ENCODE peak calls at places on chromosomes 4 and X, in seven cellular contexts. One of them, this sample, is unnamed.
A peak's percentile ranks its signal among the peaks of the same experiment; 100 is the strongest.

GRCh38 chr4:2482693-2483092 is 13.8 kb downstream of the RNF4 start:
- DNase-seq in NCI-H1436: no peak
- DNase-seq in left colon: peak; percentile 61
- DNase-seq in GM13977: peak; percentile 68
- DNase-seq in C1 segment of cervical spinal cord: peak; percentile 28
- DNase-seq in GM20000: peak; percentile 62
- DNase-seq in effector memory CD8-positive, alpha-beta T cell: no peak
- DNase-seq in this sample: no peak

GRCh38 chrX:106672527-106672926 is 54.0 kb upstream of the RNF128 start:
- DNase-seq in NCI-H1436: no peak
- DNase-seq in left colon: no peak
- DNase-seq in GM13977: no peak
- DNase-seq in C1 segment of cervical spinal cord: no peak
- DNase-seq in GM20000: no peak
- DNase-seq in effector memory CD8-positive, alpha-beta T cell: no peak
- DNase-seq in this sample: no peak

GRCh38 chrX:140817943-140818342 is 108.4 kb downstream of the LINC00632 start:
- DNase-seq in NCI-H1436: peak; percentile 0
- DNase-seq in left colon: no peak
- DNase-seq in GM13977: peak; percentile 24
- DNase-seq in C1 segment of cervical spinal cord: no peak
- DNase-seq in GM20000: peak; percentile 1
- DNase-seq in effector memory CD8-positive, alpha-beta T cell: no peak
- DNase-seq in this sample: peak; percentile 48

GRCh38 chrX:47129157-47129878 is 15.2 kb downstream of the NDUFB11 start:
- DNase-seq in NCI-H1436: peak; percentile 86
- DNase-seq in left colon: peak; percentile 89
- DNase-seq in GM13977: peak; percentile 87
- DNase-seq in C1 segment of cervical spinal cord: peak; percentile 89
- DNase-seq in GM20000: peak; percentile 88
- DNase-seq in effector memory CD8-positive, alpha-beta T cell: peak; percentile 86
- DNase-seq in this sample: peak; percentile 95

GRCh38 chr4:162111078-162111477 is 52.7 kb downstream of the FSTL5 start:
- DNase-seq in NCI-H1436: no peak
- DNase-seq in left colon: no peak
- DNase-seq in GM13977: no peak
- DNase-seq in C1 segment of cervical spinal cord: no peak
- DNase-seq in GM20000: no peak
- DNase-seq in effector memory CD8-positive, alpha-beta T cell: no peak
- DNase-seq in this sample: no peak

GRCh38 chrX:112688242-112688641 is 8.5 kb upstream of the LHFPL1 start:
- DNase-seq in NCI-H1436: no peak
- DNase-seq in left colon: no peak
- DNase-seq in GM13977: no peak
- DNase-seq in C1 segment of cervical spinal cord: no peak
- DNase-seq in GM20000: no peak
- DNase-seq in effector memory CD8-positive, alpha-beta T cell: no peak
- DNase-seq in this sample: peak; percentile 47

GRCh38 chr4:70838972-70839536 is 636 bp downstream of the GRSF1 start:
- DNase-seq in NCI-H1436: peak; percentile 32
- DNase-seq in left colon: peak; percentile 66
- DNase-seq in GM13977: peak; percentile 82
- DNase-seq in C1 segment of cervical spinal cord: peak; percentile 71
- DNase-seq in GM20000: peak; percentile 82
- DNase-seq in effector memory CD8-positive, alpha-beta T cell: peak; percentile 61
- DNase-seq in this sample: peak; percentile 34

GRCh38 chrX:51496501-51497291 is at the start of gene NUDT11:
- DNase-seq in NCI-H1436: no peak
- DNase-seq in left colon: peak; percentile 30
- DNase-seq in GM13977: peak; percentile 50
- DNase-seq in C1 segment of cervical spinal cord: no peak
- DNase-seq in GM20000: peak; percentile 41
- DNase-seq in effector memory CD8-positive, alpha-beta T cell: peak; percentile 1
- DNase-seq in this sample: peak; percentile 27

GRCh38 chr4:122894802-122895201 is 27.6 kb downstream of the NUDT6 start:
- DNase-seq in NCI-H1436: no peak
- DNase-seq in left colon: no peak
- DNase-seq in GM13977: no peak
- DNase-seq in C1 segment of cervical spinal cord: no peak
- DNase-seq in GM20000: no peak
- DNase-seq in effector memory CD8-positive, alpha-beta T cell: no peak
- DNase-seq in this sample: no peak

GRCh38 chr4:85818700-85819099 is 343.8 kb downstream of the ARHGAP24 start:
- DNase-seq in NCI-H1436: no peak
- DNase-seq in left colon: no peak
- DNase-seq in GM13977: no peak
- DNase-seq in C1 segment of cervical spinal cord: no peak
- DNase-seq in GM20000: no peak
- DNase-seq in effector memory CD8-positive, alpha-beta T cell: no peak
- DNase-seq in this sample: no peak

GRCh38 chrX:41382699-41383645 is 49.0 kb downstream of the DDX3X start:
- DNase-seq in NCI-H1436: no peak
- DNase-seq in left colon: peak; percentile 41
- DNase-seq in GM13977: no peak
- DNase-seq in C1 segment of cervical spinal cord: no peak
- DNase-seq in GM20000: no peak
- DNase-seq in effector memory CD8-positive, alpha-beta T cell: no peak
- DNase-seq in this sample: peak; percentile 85

GRCh38 chr4:143406523-143406922 is 69.8 kb downstream of the GAB1 start:
- DNase-seq in NCI-H1436: no peak
- DNase-seq in left colon: peak; percentile 45
- DNase-seq in GM13977: no peak
- DNase-seq in C1 segment of cervical spinal cord: no peak
- DNase-seq in GM20000: no peak
- DNase-seq in effector memory CD8-positive, alpha-beta T cell: no peak
- DNase-seq in this sample: no peak

GRCh38 chr4:10015140-10015753 is 6.0 kb downstream of the SLC2A9 start:
- DNase-seq in NCI-H1436: peak; percentile 16
- DNase-seq in left colon: peak; percentile 48
- DNase-seq in GM13977: no peak
- DNase-seq in C1 segment of cervical spinal cord: no peak
- DNase-seq in GM20000: peak; percentile 41
- DNase-seq in effector memory CD8-positive, alpha-beta T cell: no peak
- DNase-seq in this sample: peak; percentile 69

GRCh38 chr4:11183358-11183745 is 245.3 kb downstream of the HS3ST1 start:
- DNase-seq in NCI-H1436: no peak
- DNase-seq in left colon: no peak
- DNase-seq in GM13977: no peak
- DNase-seq in C1 segment of cervical spinal cord: no peak
- DNase-seq in GM20000: no peak
- DNase-seq in effector memory CD8-positive, alpha-beta T cell: no peak
- DNase-seq in this sample: no peak

GRCh38 chrX:119417842-119418241 is 18.7 kb downstream of the SLC25A43 start:
- DNase-seq in NCI-H1436: no peak
- DNase-seq in left colon: no peak
- DNase-seq in GM13977: no peak
- DNase-seq in C1 segment of cervical spinal cord: no peak
- DNase-seq in GM20000: no peak
- DNase-seq in effector memory CD8-positive, alpha-beta T cell: no peak
- DNase-seq in this sample: no peak

GRCh38 chr4:159283697-159284492 is 181.0 kb downstream of the RAPGEF2 start:
- DNase-seq in NCI-H1436: no peak
- DNase-seq in left colon: no peak
- DNase-seq in GM13977: no peak
- DNase-seq in C1 segment of cervical spinal cord: no peak
- DNase-seq in GM20000: no peak
- DNase-seq in effector memory CD8-positive, alpha-beta T cell: no peak
- DNase-seq in this sample: no peak

GRCh38 chrX:119374736-119375135 is 24.4 kb upstream of the SLC25A43 start:
- DNase-seq in NCI-H1436: no peak
- DNase-seq in left colon: no peak
- DNase-seq in GM13977: no peak
- DNase-seq in C1 segment of cervical spinal cord: no peak
- DNase-seq in GM20000: no peak
- DNase-seq in effector memory CD8-positive, alpha-beta T cell: no peak
- DNase-seq in this sample: no peak

GRCh38 chr4:41437264-41437566 is 100.7 kb upstream of the LIMCH1 start:
- DNase-seq in NCI-H1436: peak; percentile 18
- DNase-seq in left colon: no peak
- DNase-seq in GM13977: no peak
- DNase-seq in C1 segment of cervical spinal cord: no peak
- DNase-seq in GM20000: no peak
- DNase-seq in effector memory CD8-positive, alpha-beta T cell: no peak
- DNase-seq in this sample: no peak

GRCh38 chr4:111494971-111495370 is 650.3 kb upstream of the FAM241A start:
- DNase-seq in NCI-H1436: no peak
- DNase-seq in left colon: no peak
- DNase-seq in GM13977: no peak
- DNase-seq in C1 segment of cervical spinal cord: no peak
- DNase-seq in GM20000: no peak
- DNase-seq in effector memory CD8-positive, alpha-beta T cell: no peak
- DNase-seq in this sample: no peak

GRCh38 chrX:46072776-46073175 is 472.4 kb downstream of the ZNF674 start:
- DNase-seq in NCI-H1436: no peak
- DNase-seq in left colon: no peak
- DNase-seq in GM13977: no peak
- DNase-seq in C1 segment of cervical spinal cord: no peak
- DNase-seq in GM20000: no peak
- DNase-seq in effector memory CD8-positive, alpha-beta T cell: no peak
- DNase-seq in this sample: no peak

GRCh38 chr4:153603835-153604234 is 80.2 kb upstream of the TLR2 start:
- DNase-seq in NCI-H1436: no peak
- DNase-seq in left colon: no peak
- DNase-seq in GM13977: no peak
- DNase-seq in C1 segment of cervical spinal cord: no peak
- DNase-seq in GM20000: no peak
- DNase-seq in effector memory CD8-positive, alpha-beta T cell: no peak
- DNase-seq in this sample: no peak

GRCh38 chrX:30561191-30561590 is 16.4 kb downstream of the TASL start:
- DNase-seq in NCI-H1436: no peak
- DNase-seq in left colon: peak; percentile 26
- DNase-seq in GM13977: no peak
- DNase-seq in C1 segment of cervical spinal cord: no peak
- DNase-seq in GM20000: no peak
- DNase-seq in effector memory CD8-positive, alpha-beta T cell: no peak
- DNase-seq in this sample: no peak

GRCh38 chr4:4428966-4429875 is 42.3 kb downstream of the NSG1 start:
- DNase-seq in NCI-H1436: no peak
- DNase-seq in left colon: no peak
- DNase-seq in GM13977: no peak
- DNase-seq in C1 segment of cervical spinal cord: no peak
- DNase-seq in GM20000: no peak
- DNase-seq in effector memory CD8-positive, alpha-beta T cell: no peak
- DNase-seq in this sample: no peak

GRCh38 chr4:666436-666810 is 7.7 kb downstream of the ATP5ME start:
- DNase-seq in NCI-H1436: no peak
- DNase-seq in left colon: no peak
- DNase-seq in GM13977: no peak
- DNase-seq in C1 segment of cervical spinal cord: no peak
- DNase-seq in GM20000: no peak
- DNase-seq in effector memory CD8-positive, alpha-beta T cell: no peak
- DNase-seq in this sample: no peak

GRCh38 chrX:13939741-13940597 is 89.7 kb downstream of the GEMIN8 start:
- DNase-seq in NCI-H1436: no peak
- DNase-seq in left colon: no peak
- DNase-seq in GM13977: no peak
- DNase-seq in C1 segment of cervical spinal cord: peak; percentile 12
- DNase-seq in GM20000: no peak
- DNase-seq in effector memory CD8-positive, alpha-beta T cell: no peak
- DNase-seq in this sample: no peak

GRCh38 chrX:48815266-48815665 is 11.0 kb upstream of the ERAS start:
- DNase-seq in NCI-H1436: no peak
- DNase-seq in left colon: no peak
- DNase-seq in GM13977: no peak
- DNase-seq in C1 segment of cervical spinal cord: no peak
- DNase-seq in GM20000: no peak
- DNase-seq in effector memory CD8-positive, alpha-beta T cell: no peak
- DNase-seq in this sample: no peak

GRCh38 chr4:19879330-19879729 is 372.4 kb upstream of the SLIT2 start:
- DNase-seq in NCI-H1436: no peak
- DNase-seq in left colon: no peak
- DNase-seq in GM13977: no peak
- DNase-seq in C1 segment of cervical spinal cord: no peak
- DNase-seq in GM20000: no peak
- DNase-seq in effector memory CD8-positive, alpha-beta T cell: no peak
- DNase-seq in this sample: peak; percentile 23

GRCh38 chr4:48340276-48340904 is 939 bp upstream of the SLAIN2 start:
- DNase-seq in NCI-H1436: no peak
- DNase-seq in left colon: peak; percentile 41
- DNase-seq in GM13977: no peak
- DNase-seq in C1 segment of cervical spinal cord: no peak
- DNase-seq in GM20000: no peak
- DNase-seq in effector memory CD8-positive, alpha-beta T cell: no peak
- DNase-seq in this sample: peak; percentile 9

GRCh38 chr4:141246243-141246642 is 25.5 kb downstream of the ZNF330 start:
- DNase-seq in NCI-H1436: no peak
- DNase-seq in left colon: no peak
- DNase-seq in GM13977: no peak
- DNase-seq in C1 segment of cervical spinal cord: no peak
- DNase-seq in GM20000: no peak
- DNase-seq in effector memory CD8-positive, alpha-beta T cell: no peak
- DNase-seq in this sample: no peak

GRCh38 chr4:161869511-161869910 is 294.3 kb downstream of the FSTL5 start:
- DNase-seq in NCI-H1436: no peak
- DNase-seq in left colon: no peak
- DNase-seq in GM13977: no peak
- DNase-seq in C1 segment of cervical spinal cord: no peak
- DNase-seq in GM20000: no peak
- DNase-seq in effector memory CD8-positive, alpha-beta T cell: no peak
- DNase-seq in this sample: no peak

GRCh38 chrX:87397103-87397886 is 120.3 kb upstream of the KLHL4 start:
- DNase-seq in NCI-H1436: no peak
- DNase-seq in left colon: no peak
- DNase-seq in GM13977: no peak
- DNase-seq in C1 segment of cervical spinal cord: no peak
- DNase-seq in GM20000: no peak
- DNase-seq in effector memory CD8-positive, alpha-beta T cell: no peak
- DNase-seq in this sample: no peak

GRCh38 chrX:65667503-65668355 is at the start of gene MSN:
- DNase-seq in NCI-H1436: no peak
- DNase-seq in left colon: peak; percentile 65
- DNase-seq in GM13977: peak; percentile 75
- DNase-seq in C1 segment of cervical spinal cord: peak; percentile 52
- DNase-seq in GM20000: peak; percentile 76
- DNase-seq in effector memory CD8-positive, alpha-beta T cell: peak; percentile 68
- DNase-seq in this sample: peak; percentile 41

GRCh38 chr4:128347175-128347868 is 59.7 kb upstream of the PGRMC2 start:
- DNase-seq in NCI-H1436: no peak
- DNase-seq in left colon: no peak
- DNase-seq in GM13977: no peak
- DNase-seq in C1 segment of cervical spinal cord: no peak
- DNase-seq in GM20000: no peak
- DNase-seq in effector memory CD8-positive, alpha-beta T cell: no peak
- DNase-seq in this sample: no peak

GRCh38 chr4:74654230-74654681 is 140.1 kb downstream of the BTC start:
- DNase-seq in NCI-H1436: no peak
- DNase-seq in left colon: peak; percentile 36
- DNase-seq in GM13977: no peak
- DNase-seq in C1 segment of cervical spinal cord: no peak
- DNase-seq in GM20000: no peak
- DNase-seq in effector memory CD8-positive, alpha-beta T cell: no peak
- DNase-seq in this sample: no peak

GRCh38 chrX:9897761-9898161 is 69.4 kb upstream of the CLDN34 start:
- DNase-seq in NCI-H1436: no peak
- DNase-seq in left colon: no peak
- DNase-seq in GM13977: no peak
- DNase-seq in C1 segment of cervical spinal cord: no peak
- DNase-seq in GM20000: no peak
- DNase-seq in effector memory CD8-positive, alpha-beta T cell: no peak
- DNase-seq in this sample: no peak

GRCh38 chr4:168978001-168978700 is 31.9 kb downstream of the CBR4 start:
- DNase-seq in NCI-H1436: no peak
- DNase-seq in left colon: no peak
- DNase-seq in GM13977: no peak
- DNase-seq in C1 segment of cervical spinal cord: no peak
- DNase-seq in GM20000: no peak
- DNase-seq in effector memory CD8-positive, alpha-beta T cell: no peak
- DNase-seq in this sample: no peak

GRCh38 chr4:47101453-47101852 is 70.1 kb downstream of the GABRB1 start:
- DNase-seq in NCI-H1436: no peak
- DNase-seq in left colon: no peak
- DNase-seq in GM13977: no peak
- DNase-seq in C1 segment of cervical spinal cord: no peak
- DNase-seq in GM20000: no peak
- DNase-seq in effector memory CD8-positive, alpha-beta T cell: no peak
- DNase-seq in this sample: no peak

GRCh38 chr4:154376461-154376860 is 115.1 kb downstream of the DCHS2 start:
- DNase-seq in NCI-H1436: no peak
- DNase-seq in left colon: no peak
- DNase-seq in GM13977: no peak
- DNase-seq in C1 segment of cervical spinal cord: no peak
- DNase-seq in GM20000: no peak
- DNase-seq in effector memory CD8-positive, alpha-beta T cell: no peak
- DNase-seq in this sample: no peak

This sample was measured in Jurkat, Clone E6-1.